ENCODE peak calls at places on chromosomes 13 and 19, in six cellular contexts. E is anterior cingulate cortex, P is DMS53, U is NCI-H2081, R is nephron progenitor cell, W is colonic mucosa. Q is an unnamed sample.
A peak's percentile ranks its signal among the peaks of the same experiment; 100 is the strongest.

GRCh38 chr13:91863699-91864098 is 465.3 kb downstream of the GPC5 start:
- DNase-seq in U (no peak), R (no peak), E (no peak), P (no peak), W (no peak), Q (no peak)

GRCh38 chr19:55368701-55369563 is 1.3 kb downstream of the IL11 start:
- DNase-seq in P (peak; percentile 68), R (peak; percentile 45), W (no peak), U (no peak), E (no peak), Q (no peak)

GRCh38 chr13:53206455-53206854 is 177.8 kb downstream of the OLFM4 start:
- DNase-seq in W (no peak), U (peak; percentile 21), R (no peak), E (no peak), P (peak; percentile 69), Q (no peak)

GRCh38 chr19:6161271-6161850 is 25.9 kb downstream of the ACSBG2 start:
- DNase-seq in U (peak; percentile 2), P (peak; percentile 37), W (peak; percentile 21), E (no peak), R (peak; percentile 17), Q (peak; percentile 28)

GRCh38 chr19:9906475-9907087 is 29.7 kb downstream of the OLFM2 start:
- DNase-seq in P (no peak), U (no peak), R (no peak), W (no peak), E (no peak), Q (no peak)

GRCh38 chr19:15445807-15446376 is 3.9 kb downstream of the WIZ start:
- DNase-seq in E (no peak), P (no peak), R (no peak), W (no peak), U (no peak), Q (no peak)

GRCh38 chr13:37681295-37682032 is 82.9 kb upstream of the POSTN start:
- DNase-seq in W (no peak), R (no peak), P (no peak), E (no peak), U (no peak), Q (no peak)

GRCh38 chr13:48485447-48485846 is 47.4 kb downstream of the RCBTB2 start:
- DNase-seq in E (no peak), R (no peak), P (no peak), W (no peak), U (no peak), Q (no peak)

GRCh38 chr13:51519839-51520238 is 64.4 kb upstream of the WDFY2 start:
- DNase-seq in W (no peak), P (no peak), U (no peak), R (no peak), E (no peak), Q (no peak)

GRCh38 chr13:39035799-39036198 is 2.1 kb downstream of the PROSER1 start:
- DNase-seq in U (no peak), P (no peak), R (no peak), E (no peak), W (no peak), Q (no peak)

GRCh38 chr19:50676625-50677197 is 27.5 kb downstream of the C19orf81 start:
- DNase-seq in P (no peak), E (no peak), R (no peak), U (no peak), W (no peak), Q (no peak)

GRCh38 chr19:3607398-3608078 is 863 bp upstream of the TBXA2R start:
- DNase-seq in E (no peak), R (no peak), W (peak; percentile 36), U (no peak), P (no peak), Q (no peak)

GRCh38 chr19:16888629-16889371 is at the start of gene F2RL3:
- DNase-seq in E (no peak), P (peak; percentile 84), U (no peak), W (peak; percentile 56), R (no peak), Q (peak; percentile 74)

GRCh38 chr19:58554494-58555368 is at the start of gene CHMP2A:
- DNase-seq in U (no peak), E (no peak), R (peak; percentile 99), W (peak; percentile 99), P (no peak), Q (peak; percentile 99)

GRCh38 chr13:46492946-46493345 is 60.0 kb upstream of the LRCH1 start:
- DNase-seq in U (peak; percentile 22), E (no peak), P (peak; percentile 60), R (peak; percentile 14), W (no peak), Q (no peak)

GRCh38 chr13:74287672-74288169 is 153.5 kb upstream of the KLF12 start:
- DNase-seq in R (peak; percentile 63), P (peak; percentile 89), E (peak; percentile 21), U (peak; percentile 74), W (peak; percentile 79), Q (peak; percentile 79)

GRCh38 chr13:103315701-103316100 is 249.5 kb upstream of the SLC10A2 start:
- DNase-seq in W (no peak), P (no peak), E (no peak), U (no peak), R (no peak), Q (no peak)

Q was measured in left colon.